ENCODE peak calls at places on chromosomes 4 and X, in four cellular contexts. F, L, E and A are unnamed samples.
A peak's percentile ranks its signal among the peaks of the same experiment; 100 is the strongest.

GRCh38 chrX:37922926-37923325 is 75.6 kb upstream of the DYNLT3 start:
- DNase-seq in L (no peak), F (no peak), E (no peak), A (no peak)

GRCh38 chrX:17967888-17968287 is 106.8 kb upstream of the RAI2 start:
- DNase-seq in E (no peak), F (no peak), L (no peak), A (peak; percentile 2)

GRCh38 chr4:181672751-181673150 is 570.5 kb upstream of the TENM3 start:
- DNase-seq in E (no peak), F (no peak), L (no peak), A (no peak)

GRCh38 chrX:74242050-74242449 is 61.9 kb upstream of the ZCCHC13 start:
- DNase-seq in L (no peak), F (peak; percentile 76), E (no peak), A (no peak)

GRCh38 chr4:13856387-13856786 is 228.9 kb upstream of the BOD1L1 start:
- DNase-seq in F (no peak), E (no peak), L (no peak), A (no peak)

GRCh38 chr4:108045687-108046024 is 56.0 kb downstream of the HADH start:
- DNase-seq in E (no peak), L (no peak), F (no peak), A (no peak)

GRCh38 chr4:30191902-30192301 is 528.3 kb upstream of the PCDH7 start:
- DNase-seq in F (no peak), L (no peak), E (no peak), A (no peak)

GRCh38 chr4:85244638-85245037 is 230.3 kb upstream of the ARHGAP24 start:
- DNase-seq in E (no peak), F (no peak), L (no peak), A (no peak)

GRCh38 chr4:124946696-124947095 is 234.2 kb upstream of the ANKRD50 start:
- DNase-seq in L (no peak), E (no peak), F (no peak), A (no peak)

GRCh38 chr4:106679063-106679462 is 310.5 kb upstream of the GIMD1 start:
- DNase-seq in F (no peak), L (no peak), E (no peak), A (no peak)

GRCh38 chr4:2402053-2402452 is 16.4 kb downstream of the ZFYVE28 start:
- DNase-seq in L (peak; percentile 88), F (no peak), E (peak; percentile 99), A (peak; percentile 97)

GRCh38 chrX:11509786-11510185 is 155.9 kb downstream of the ARHGAP6 start:
- DNase-seq in E (no peak), L (no peak), F (peak; percentile 76), A (no peak)

GRCh38 chrX:38800981-38801845 is at the start of gene MID1IP1:
- DNase-seq in E (peak; percentile 95), L (peak; percentile 83), F (peak; percentile 89), A (peak; percentile 97)

GRCh38 chrX:68867458-68868166 is 38.8 kb downstream of the EFNB1 start:
- DNase-seq in E (no peak), L (no peak), F (no peak), A (no peak)

GRCh38 chr4:120918092-120918491 is 4.4 kb downstream of the PRDM5 start:
- DNase-seq in E (no peak), F (no peak), L (no peak), A (peak; percentile 68)

DNA sequence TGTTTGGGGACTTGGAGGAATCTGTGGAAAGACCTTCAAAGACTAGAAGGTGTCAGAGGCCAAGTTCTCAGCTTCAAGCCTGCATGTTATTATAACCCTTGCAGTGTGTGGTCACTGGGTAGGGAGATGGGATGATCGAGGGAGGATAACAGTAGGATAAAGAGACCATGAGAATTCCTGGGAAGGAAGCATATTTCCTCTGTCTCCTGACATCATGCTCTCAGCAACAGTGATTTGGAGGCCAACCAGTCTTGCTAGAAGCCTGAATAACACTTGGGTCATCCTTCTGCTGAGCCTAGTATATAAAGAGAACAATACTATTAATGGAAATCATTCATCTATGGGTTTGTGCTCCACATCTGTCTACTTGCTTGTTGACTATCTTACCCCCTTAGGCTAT is 40.9 kb upstream of the ANXA3 start:
- DNase-seq in E (no peak), F (no peak), L (no peak), A (no peak)
- H4K5ac ChIP-seq in E (no peak overlapping the region), F (no peak overlapping the region), L (no peak overlapping the region), A (no peak overlapping the region)

GRCh38 chr4:145012841-145013240 is 85.2 kb downstream of the ANAPC10 start:
- DNase-seq in F (peak; percentile 71), E (no peak), L (no peak), A (peak; percentile 22)

GRCh38 chr4:145014365-145014764 is 83.6 kb downstream of the ANAPC10 start:
- DNase-seq in L (peak; percentile 54), E (peak; percentile 36), F (no peak), A (peak; percentile 29)

GRCh38 chr4:145011636-145012035 is 86.4 kb downstream of the ANAPC10 start:
- DNase-seq in L (no peak), E (no peak), F (no peak), A (no peak)
- H2BK120ac ChIP-seq in L (no peak overlapping the region), E (no peak overlapping the region), F (no peak overlapping the region), A (peak overlapping the region; percentile 61)

DNA sequence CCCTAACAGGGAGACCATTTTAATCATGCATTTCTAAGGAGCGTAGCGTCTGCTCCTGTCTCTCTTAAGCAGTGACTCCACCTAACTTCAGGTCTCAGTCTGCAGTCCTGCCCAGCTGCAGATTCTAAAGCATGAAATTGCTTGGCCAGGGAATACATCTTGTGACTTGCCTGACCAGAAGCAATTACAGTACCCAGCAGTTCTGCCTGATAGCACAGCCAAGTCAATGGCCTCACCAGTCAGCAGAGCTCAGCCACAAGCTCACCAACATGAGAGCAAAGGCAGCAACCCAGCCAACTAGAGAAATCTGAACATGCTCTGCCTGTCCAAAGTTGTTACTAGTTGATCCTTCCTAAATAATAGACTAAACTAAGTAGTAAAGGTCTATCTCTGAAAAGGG is 2011.9 kb upstream of the PCDH10 start:
- DNase-seq in F (no peak), E (no peak), L (no peak), A (no peak)
- H4K5ac ChIP-seq in F (no peak overlapping the region), E (no peak overlapping the region), L (no peak overlapping the region), A (no peak overlapping the region)

DNA sequence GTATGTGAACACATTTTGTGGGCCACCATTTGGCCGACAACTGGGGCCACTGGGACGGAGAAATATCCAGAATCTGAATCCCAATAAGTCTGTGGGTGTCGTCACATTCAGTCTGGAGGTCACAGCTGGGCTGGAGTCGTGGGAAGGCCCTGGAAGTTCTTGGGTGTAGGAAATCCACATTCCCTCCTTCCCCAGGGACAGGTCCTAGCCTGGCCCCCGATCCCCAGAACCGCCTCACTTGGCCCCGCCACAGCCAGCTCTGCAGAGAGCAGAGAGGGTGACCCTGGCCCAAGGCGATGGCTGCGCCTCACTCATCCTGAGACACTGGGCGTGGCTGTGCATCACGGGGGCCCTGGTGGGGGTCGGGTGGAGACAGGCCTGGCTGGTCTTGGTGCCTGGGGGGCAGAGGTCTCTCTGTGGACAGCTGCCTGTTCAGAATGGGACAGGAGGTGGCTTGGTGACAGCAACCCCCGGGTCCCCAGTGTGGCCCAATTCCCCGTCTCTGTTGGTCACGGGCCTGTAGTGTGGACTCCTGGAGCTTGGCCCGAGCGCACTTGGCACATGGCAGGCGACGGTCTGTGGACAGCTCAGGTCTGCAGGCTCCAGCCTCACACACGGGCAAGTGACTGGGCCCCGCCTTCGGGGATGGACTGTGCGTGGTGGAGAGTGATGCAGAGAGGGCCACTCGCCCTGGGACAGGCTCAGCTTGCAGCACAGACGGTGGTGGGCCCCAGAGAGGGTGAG is 16.4 kb downstream of the DOK7 start:
- DNase-seq in L (no peak), E (no peak), F (no peak), A (no peak)
- H2BK120ac ChIP-seq in L (no peak overlapping the region), E (no peak overlapping the region), F (no peak overlapping the region), A (no peak overlapping the region)

DNA sequence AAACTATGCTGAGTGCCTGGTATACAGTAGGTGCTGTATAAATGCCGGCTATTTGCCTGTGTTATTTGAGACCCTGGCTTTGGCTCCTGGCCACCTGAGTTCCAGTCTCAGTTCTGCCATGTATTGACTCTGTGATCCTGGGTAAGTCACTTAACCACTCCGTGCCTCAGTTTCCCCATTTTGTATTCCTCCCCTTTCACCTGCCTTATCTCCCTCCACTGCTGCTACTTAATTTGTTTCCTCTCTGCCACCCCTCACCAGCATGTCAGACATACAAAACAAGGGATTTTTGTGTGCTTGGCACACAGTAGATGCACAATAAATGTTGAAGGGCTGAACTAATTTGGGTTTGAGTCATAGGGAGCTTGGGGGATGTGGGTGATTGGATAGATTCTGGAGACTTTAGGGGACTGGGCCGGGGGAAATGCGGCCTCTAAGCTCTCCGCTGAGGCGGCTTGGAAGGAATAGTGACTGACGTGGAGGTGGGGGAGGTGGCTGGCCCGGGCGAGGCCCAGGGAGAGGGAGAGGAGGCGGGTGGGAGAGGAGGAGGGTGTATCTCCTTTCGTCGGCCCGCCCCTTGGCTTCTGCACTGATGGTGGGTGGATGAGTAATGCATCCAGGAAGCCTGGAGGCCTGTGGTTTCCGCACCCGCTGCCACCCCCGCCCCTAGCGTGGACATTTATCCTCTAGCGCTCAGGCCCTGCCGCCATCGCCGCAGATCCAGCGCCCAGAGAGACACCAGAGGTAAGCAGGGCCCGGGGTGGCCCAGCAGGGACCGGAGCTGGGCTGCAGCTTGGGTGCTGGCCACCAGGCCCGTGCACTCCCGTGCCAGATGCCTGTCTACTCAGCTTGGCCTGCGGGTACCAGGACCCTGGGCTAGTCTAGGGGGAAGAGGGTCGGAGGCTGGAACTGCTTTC is at the start of gene TIMP1:
- DNase-seq in E (peak; percentile 88), L (peak; percentile 70), F (peak; percentile 93), A (peak; percentile 94)
- H4K5ac ChIP-seq in E (no peak within 1 kb of the TSS), L (no peak within 1 kb of the TSS), F (peak within 1 kb of the TSS; percentile 85), A (no peak within 1 kb of the TSS)

GRCh38 chr4:52368895-52369294 is 290.2 kb downstream of the USP46 start:
- DNase-seq in E (no peak), F (no peak), L (no peak), A (no peak)
- H2BK120ac ChIP-seq in E (no peak overlapping the region), F (no peak overlapping the region), L (no peak overlapping the region), A (no peak overlapping the region)

GRCh38 chrX:129717902-129718301 is 20.9 kb upstream of the XPNPEP2 start:
- DNase-seq in E (no peak), F (peak; percentile 78), L (no peak), A (no peak)

GRCh38 chrX:129719931-129720520 is 18.8 kb upstream of the XPNPEP2 start:
- DNase-seq in F (no peak), E (no peak), L (no peak), A (peak; percentile 63)

GRCh38 chrX:129720741-129721140 is 18.0 kb upstream of the XPNPEP2 start:
- DNase-seq in F (no peak), L (no peak), E (no peak), A (no peak)

GRCh38 chrX:129718701-129719100 is 20.1 kb upstream of the XPNPEP2 start:
- DNase-seq in L (no peak), E (no peak), F (no peak), A (no peak)

GRCh38 chrX:129719268-129719667 is 19.5 kb upstream of the XPNPEP2 start:
- DNase-seq in E (no peak), F (no peak), L (no peak), A (no peak)
- H4K5ac ChIP-seq in E (no peak overlapping the region), F (no peak overlapping the region), L (no peak overlapping the region), A (no peak overlapping the region)

DNA sequence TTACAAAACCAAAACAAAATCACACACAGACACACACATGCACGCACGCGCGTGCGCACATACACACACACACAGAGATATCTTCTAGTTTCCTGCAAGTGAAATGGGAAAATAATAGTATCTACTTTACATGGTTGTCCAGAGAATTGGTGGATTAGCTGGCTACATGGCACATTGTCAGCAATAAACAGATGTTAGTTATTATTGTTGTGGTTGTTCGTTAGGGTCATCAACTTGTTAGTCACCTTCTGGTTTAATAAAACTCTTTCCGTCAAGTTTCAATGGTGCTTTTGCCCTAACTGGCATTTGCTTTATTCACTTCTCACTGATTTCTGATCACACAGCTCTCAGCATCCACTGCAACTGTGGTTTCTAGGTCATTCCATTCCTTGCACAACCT is 25.5 kb upstream of the RASL11B start:
- DNase-seq in E (no peak), L (no peak), F (no peak), A (no peak)
- H2BK120ac ChIP-seq in E (no peak overlapping the region), L (peak overlapping the region; percentile 74), F (no peak overlapping the region), A (peak overlapping the region; percentile 79)